ENCODE peak calls at places on chromosomes 3 and 15, in four cellular contexts. C, E, Z and T are unnamed samples.

GRCh38 chr3:140031170-140031569 is 96.2 kb downstream of the CLSTN2 start:
- DNase-seq in C (no peak), E (no peak), Z (no peak), T (no peak)

GRCh38 chr3:64489361-64490044 is 198.3 kb downstream of the ADAMTS9 start:
- DNase-seq in C (peak; percentile 9), E (no peak), Z (no peak), T (no peak)

GRCh38 chr15:25441111-25441510 is 2.3 kb upstream of the UBE3A start:
- DNase-seq in C (no peak), E (no peak), Z (no peak), T (no peak)

GRCh38 chr15:95875141-95875643 is 455.3 kb upstream of the NR2F2 start:
- DNase-seq in C (no peak), E (no peak), Z (peak; percentile 85), T (no peak)

GRCh38 chr3:177642482-177643163 is 445.3 kb upstream of the TBL1XR1 start:
- DNase-seq in C (no peak), E (no peak), Z (no peak), T (no peak)

GRCh38 chr15:85689729-85690128 is 105.0 kb downstream of the KLHL25 start:
- DNase-seq in C (no peak), E (peak; percentile 84), Z (peak; percentile 78), T (no peak)

GRCh38 chr15:59662260-59662659 is 4.9 kb upstream of the GTF2A2 start:
- DNase-seq in C (no peak), E (no peak), Z (no peak), T (no peak)

GRCh38 chr3:127013196-127013595 is 30.3 kb downstream of the PLXNA1 start:
- DNase-seq in C (no peak), E (no peak), Z (no peak), T (no peak)

GRCh38 chr15:68542771-68543544 is 35.8 kb upstream of the CORO2B start:
- DNase-seq in C (no peak), E (no peak), Z (no peak), T (no peak)

GRCh38 chr3:196281962-196282361 is 5.6 kb downstream of the PCYT1A start:
- DNase-seq in C (no peak), E (no peak), Z (no peak), T (no peak)

GRCh38 chr3:24273491-24273890 is 221.2 kb downstream of the THRB start:
- DNase-seq in C (no peak), E (no peak), Z (no peak), T (no peak)

GRCh38 chr3:9390265-9390888 is 7.0 kb upstream of the SETD5 start:
- DNase-seq in C (no peak), E (no peak), Z (no peak), T (no peak)

GRCh38 chr15:33737687-33738606 is 230.3 kb upstream of the CHRM5 start:
- DNase-seq in C (peak; percentile 59), E (no peak), Z (peak; percentile 25), T (no peak)

GRCh38 chr3:59563966-59564365 is 514.1 kb upstream of the CFAP20DC start:
- DNase-seq in C (no peak), E (no peak), Z (no peak), T (no peak)

GRCh38 chr3:127785711-127786265 is 36.5 kb downstream of the MGLL start:
- DNase-seq in C (no peak), E (no peak), Z (no peak), T (no peak)

GRCh38 chr15:81282911-81283310 is 41.0 kb downstream of the STARD5 start:
- DNase-seq in C (no peak), E (no peak), Z (no peak), T (no peak)

GRCh38 chr3:89246326-89246725 is 138.9 kb downstream of the EPHA3 start:
- DNase-seq in C (no peak), E (no peak), Z (no peak), T (no peak)

GRCh38 chr3:55690746-55691540 is 203.8 kb upstream of the WNT5A start:
- DNase-seq in C (no peak), E (peak; percentile 42), Z (no peak), T (no peak)

GRCh38 chr3:67804089-67804488 is 149.7 kb upstream of the SUCLG2 start:
- DNase-seq in C (no peak), E (no peak), Z (no peak), T (no peak)

GRCh38 chr3:144104146-144104545 is 132.5 kb downstream of the DIPK2A start:
- DNase-seq in C (no peak), E (no peak), Z (no peak), T (no peak)

GRCh38 chr3:24156466-24156865 is 211.4 kb downstream of the NR1D2 start:
- DNase-seq in C (peak; percentile 53), E (no peak), Z (peak; percentile 2), T (no peak)

GRCh38 chr3:48411606-48412374 is 18.1 kb downstream of the PLXNB1 start:
- DNase-seq in C (no peak), E (no peak), Z (no peak), T (peak; percentile 11)

GRCh38 chr3:107999215-107999775 is 91.5 kb downstream of the CD47 start:
- DNase-seq in C (no peak), E (no peak), Z (no peak), T (no peak)

GRCh38 chr3:38343797-38344594 is 2.6 kb upstream of the XYLB start:
- DNase-seq in C (no peak), E (no peak), Z (peak; percentile 15), T (no peak)

GRCh38 chr3:128073185-128073725 is 21.0 kb downstream of the SEC61A1 start:
- DNase-seq in C (no peak), E (no peak), Z (no peak), T (no peak)

GRCh38 chr3:73614385-73614784 is 10.4 kb downstream of the PDZRN3 start:
- DNase-seq in C (no peak), E (no peak), Z (peak; percentile 56), T (no peak)

GRCh38 chr3:13018561-13019242 is 54.5 kb downstream of the IQSEC1 start:
- DNase-seq in C (no peak), E (no peak), Z (no peak), T (no peak)

GRCh38 chr15:47887181-47887580 is 169.9 kb downstream of the SEMA6D start:
- DNase-seq in C (no peak), E (no peak), Z (no peak), T (no peak)

GRCh38 chr3:42190701-42191442 is 75.1 kb downstream of the CCK start:
- DNase-seq in C (peak; percentile 72), E (no peak), Z (peak; percentile 45), T (no peak)

GRCh38 chr15:91348812-91349500 is 248.9 kb downstream of the SV2B start:
- DNase-seq in C (no peak), E (no peak), Z (peak; percentile 77), T (no peak)

GRCh38 chr3:186133980-186134379 is 25.1 kb upstream of the ETV5 start:
- DNase-seq in C (no peak), E (no peak), Z (no peak), T (no peak)

GRCh38 chr3:69791111-69791510 is 51.8 kb downstream of the MITF start:
- DNase-seq in C (no peak), E (no peak), Z (no peak), T (no peak)
- TF ChIP-seq SPI1 in C (no peak), E (no peak), Z (no peak), T (no peak)

GRCh38 chr3:149752051-149752787 is at the start of gene COMMD2:
- DNase-seq in C (peak; percentile 78), E (peak; percentile 84), Z (peak; percentile 84), T (peak; percentile 57)

GRCh38 chr3:149751551-149751950 is 738 bp downstream of the COMMD2 start:
- DNase-seq in C (no peak), E (no peak), Z (peak; percentile 14), T (no peak)

GRCh38 chr3:149753717-149754116 is 1.4 kb upstream of the COMMD2 start:
- DNase-seq in C (no peak), E (no peak), Z (no peak), T (no peak)

DNA sequence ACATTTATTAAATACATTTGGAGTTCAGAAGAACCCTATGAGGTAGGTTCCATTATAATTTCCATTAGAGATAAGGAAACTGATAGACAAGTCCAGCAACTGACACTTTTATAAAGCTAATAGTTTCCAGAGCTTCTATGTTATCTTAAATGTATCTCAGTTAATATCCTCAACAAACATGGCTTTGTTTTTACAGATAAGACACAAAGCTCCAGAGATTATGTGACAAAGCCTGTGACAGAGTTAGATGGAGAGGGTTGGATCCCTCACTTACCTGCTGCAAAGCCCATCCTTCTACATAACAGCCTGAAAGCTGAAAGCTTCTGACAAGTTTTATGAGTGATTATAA is 473 bp upstream of the COMMD2 start:
- DNase-seq in C (no peak), E (no peak), Z (no peak), T (no peak)
- TF ChIP-seq SPI1 in C (no peak), E (no peak), Z (no peak), T (no peak)

GRCh38 chr15:51714911-51715310 is 22.5 kb downstream of the LYSMD2 start:
- DNase-seq in C (no peak), E (no peak), Z (no peak), T (no peak)

GRCh38 chr15:51718745-51719144 is 18.7 kb downstream of the LYSMD2 start:
- DNase-seq in C (no peak), E (no peak), Z (no peak), T (no peak)

GRCh38 chr15:51718199-51718598 is 19.3 kb downstream of the LYSMD2 start:
- DNase-seq in C (no peak), E (no peak), Z (no peak), T (no peak)

GRCh38 chr15:51714162-51714561 is 23.3 kb downstream of the LYSMD2 start:
- DNase-seq in C (no peak), E (no peak), Z (no peak), T (no peak)
- TF ChIP-seq SPI1 in C (no peak), E (no peak), Z (no peak), T (no peak)

GRCh38 chr3:193590088-193590856 is 2.7 kb upstream of the OPA1 start:
- DNase-seq in C (peak; percentile 50), E (no peak), Z (no peak), T (no peak)
- TF ChIP-seq SPI1 in C (peak; percentile 79), E (no peak), Z (no peak), T (no peak)

DNA sequence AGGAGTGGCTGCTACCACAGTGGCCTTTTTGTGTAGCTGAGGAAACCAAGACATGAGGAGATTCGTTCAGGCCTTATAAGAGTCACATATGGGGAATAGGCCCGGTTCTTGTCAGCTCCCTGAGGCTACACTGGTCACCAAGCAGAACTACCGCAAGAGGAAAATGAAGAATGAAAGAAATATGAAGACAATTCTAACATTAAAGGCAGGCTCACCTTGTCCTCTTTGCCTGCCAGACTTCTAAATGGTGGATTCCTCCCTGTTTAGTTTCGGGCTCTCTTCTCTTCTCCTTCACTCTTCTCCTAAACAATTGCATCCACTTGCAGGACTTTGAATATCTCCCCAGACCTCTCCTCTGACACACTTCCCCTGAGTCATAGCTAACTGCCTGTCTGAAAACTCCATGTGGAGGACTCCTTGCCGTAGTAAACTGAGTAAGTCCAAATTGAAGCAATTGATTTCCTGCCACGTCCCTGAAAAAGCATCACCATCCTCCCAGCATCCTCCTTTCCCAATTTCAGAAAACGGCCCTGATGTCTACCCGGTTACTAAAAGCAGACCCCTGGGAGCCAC is 30.2 kb upstream of the VEPH1 start:
- DNase-seq in C (peak; percentile 14), E (no peak), Z (no peak), T (no peak)
- TF ChIP-seq SPI1 in C (no peak), E (no peak), Z (no peak), T (no peak)

GRCh38 chr3:123522666-123523412 is 62.0 kb downstream of the HACD2 start:
- DNase-seq in C (no peak), E (no peak), Z (peak; percentile 59), T (no peak)
- TF ChIP-seq SPI1 in C (no peak), E (no peak), Z (peak; percentile 39), T (peak; percentile 28)